ENCODE peak calls at places on chromosomes 5 and 9, in four cellular contexts. H is GM20000, I is Calu3, G is hepatocyte. V is an unnamed sample.

GRCh38 chr5:126446498-126447224 is 23.5 kb downstream of the GRAMD2B start:
- DNase-seq in H (no peak), I (no peak), G (peak; percentile 66), V (no peak)

GRCh38 chr5:79236364-79236969 is 536 bp downstream of the JMY start:
- DNase-seq in H (peak; percentile 66), I (peak; percentile 57), G (peak; percentile 65), V (peak; percentile 45)

GRCh38 chr9:36937951-36938350 is 96.1 kb downstream of the PAX5 start:
- DNase-seq in H (no peak), I (no peak), G (no peak), V (no peak)

GRCh38 chr5:110751902-110752762 is 13.3 kb downstream of the SLC25A46 start:
- DNase-seq in H (peak; percentile 72), I (no peak), G (no peak), V (no peak)

GRCh38 chr5:143837306-143837848 is 25.4 kb downstream of the HMHB1 start:
- DNase-seq in H (no peak), I (no peak), G (peak; percentile 54), V (no peak)

GRCh38 chr5:156819967-156820581 is 30.0 kb upstream of the PPP1R2B start:
- DNase-seq in H (no peak), I (no peak), G (no peak), V (no peak)

GRCh38 chr9:69768101-69768500 is 8.3 kb upstream of the PTAR1 start:
- DNase-seq in H (no peak), I (no peak), G (no peak), V (no peak)

GRCh38 chr5:174945853-174946252 is 221.5 kb downstream of the MSX2 start:
- DNase-seq in H (no peak), I (no peak), G (no peak), V (no peak)

GRCh38 chr9:71904076-71904475 is 6.9 kb downstream of the ABHD17B start:
- DNase-seq in H (no peak), I (no peak), G (no peak), V (no peak)
- TF ChIP-seq CTCF in H (no peak), I (no peak), G (no peak), V (no peak)

GRCh38 chr9:134685784-134686183 is 44.2 kb downstream of the COL5A1 start:
- DNase-seq in H (no peak), I (no peak), G (no peak), V (no peak)
- TF ChIP-seq CTCF in H (no peak), I (no peak), G (no peak), V (no peak)

GRCh38 chr5:115588640-115589039 is 13.6 kb downstream of the TICAM2 start:
- DNase-seq in H (no peak), I (no peak), G (no peak), V (no peak)

GRCh38 chr5:115585265-115585664 is 17.0 kb downstream of the TICAM2 start:
- DNase-seq in H (no peak), I (no peak), G (no peak), V (no peak)

GRCh38 chr5:115584501-115584900 is 17.8 kb downstream of the TICAM2 start:
- DNase-seq in H (no peak), I (no peak), G (no peak), V (no peak)

GRCh38 chr5:115589043-115589442 is 13.2 kb downstream of the TICAM2 start:
- DNase-seq in H (no peak), I (no peak), G (no peak), V (no peak)

DNA sequence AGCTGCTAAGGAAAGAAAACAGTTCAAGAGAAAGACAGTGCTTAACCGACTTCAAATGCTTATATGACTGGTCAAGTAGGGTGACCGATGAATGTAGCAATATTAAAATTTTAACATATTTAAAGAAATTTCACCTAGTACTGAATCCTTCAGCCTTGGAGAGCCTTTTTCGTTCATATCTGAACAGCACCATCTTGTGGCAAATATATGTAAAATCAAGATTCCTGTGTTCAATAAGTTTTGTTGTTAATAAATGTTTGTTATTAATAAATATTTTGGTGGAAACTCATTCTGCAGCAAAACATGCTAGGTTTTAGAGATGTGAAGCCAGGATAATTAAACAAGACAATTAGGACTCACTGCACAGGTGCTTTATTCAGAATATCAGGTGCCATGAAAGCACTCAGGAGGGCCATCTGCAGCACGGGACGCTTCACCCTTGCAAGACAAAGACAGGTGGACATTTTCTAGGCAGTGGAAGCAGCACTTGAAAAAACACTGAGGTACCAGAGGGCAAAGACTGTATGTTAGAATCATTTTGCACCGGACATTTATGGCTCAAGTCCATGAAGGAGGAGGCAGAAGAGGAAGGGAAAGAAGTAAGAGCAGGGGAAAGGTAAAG is 15.6 kb downstream of the TICAM2 start:
- DNase-seq in H (peak; percentile 18), I (no peak), G (peak; percentile 38), V (no peak)
- TF ChIP-seq CTCF in H (no peak), I (peak; percentile 54), G (peak; percentile 73), V (peak; percentile 71)

GRCh38 chr5:24005384-24005783 is 498.0 kb downstream of the PRDM9 start:
- DNase-seq in H (no peak), I (no peak), G (no peak), V (no peak)
- TF ChIP-seq CTCF in H (no peak), I (no peak), G (peak; percentile 44), V (no peak)

DNA sequence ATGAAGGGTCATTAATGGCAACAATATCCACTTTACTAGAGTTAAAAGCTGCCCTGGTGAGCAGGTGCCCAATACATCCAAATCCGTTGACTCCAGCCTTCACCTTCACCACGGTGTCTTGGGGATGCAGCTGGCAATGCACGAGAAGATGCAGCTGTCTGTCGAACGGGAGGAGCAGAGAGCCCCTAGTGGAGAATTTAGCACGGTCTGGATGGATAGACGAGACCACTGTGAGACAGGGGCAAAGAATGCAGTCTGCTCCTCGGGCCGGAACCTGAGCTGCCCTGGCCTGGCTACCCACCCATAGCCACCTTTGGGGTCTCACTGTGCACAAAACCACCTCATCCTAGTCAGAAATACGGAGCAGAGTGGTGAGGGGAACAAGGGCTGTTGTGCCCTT is 35.1 kb downstream of the ADRA1B start:
- DNase-seq in H (no peak), I (no peak), G (no peak), V (no peak)
- TF ChIP-seq CTCF in H (no peak), I (no peak), G (peak; percentile 23), V (no peak)

GRCh38 chr5:37851305-37851704 is 11.5 kb upstream of the GDNF start:
- DNase-seq in H (no peak), I (no peak), G (no peak), V (no peak)
- TF ChIP-seq CTCF in H (no peak), I (no peak), G (no peak), V (no peak)

GRCh38 chr5:129541648-129542251 is 81.7 kb downstream of the ADAMTS19 start:
- DNase-seq in H (no peak), I (peak; percentile 4), G (no peak), V (no peak)
- TF ChIP-seq CTCF in H (no peak), I (peak; percentile 45), G (peak; percentile 14), V (no peak)

DNA sequence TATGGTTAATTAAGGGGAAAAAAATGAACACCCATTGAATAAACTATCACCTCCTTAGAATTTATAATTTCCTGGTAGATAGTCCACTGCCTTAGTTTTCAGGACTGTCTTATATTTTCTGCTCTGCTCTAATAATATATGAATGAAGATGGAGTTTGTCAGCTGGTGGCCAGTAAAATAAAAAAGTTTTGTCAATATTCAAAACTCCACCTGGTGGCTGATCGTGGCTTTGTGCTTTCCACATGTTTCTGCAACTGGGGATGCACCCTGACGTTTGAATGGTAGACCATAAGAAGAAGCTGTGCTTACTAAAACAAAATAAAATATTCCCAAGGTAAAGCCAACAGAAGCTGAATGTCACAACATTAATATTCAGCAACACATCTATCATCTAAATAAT is 286.6 kb upstream of the IZUMO3 start:
- DNase-seq in H (no peak), I (no peak), G (peak; percentile 13), V (no peak)
- TF ChIP-seq CTCF in H (no peak), I (no peak), G (peak; percentile 42), V (no peak)

GRCh38 chr9:127204771-127205470 is 59.7 kb upstream of the GARNL3 start:
- DNase-seq in H (no peak), I (no peak), G (peak; percentile 43), V (no peak)
- TF ChIP-seq CTCF in H (no peak), I (no peak), G (peak; percentile 34), V (no peak)

DNA sequence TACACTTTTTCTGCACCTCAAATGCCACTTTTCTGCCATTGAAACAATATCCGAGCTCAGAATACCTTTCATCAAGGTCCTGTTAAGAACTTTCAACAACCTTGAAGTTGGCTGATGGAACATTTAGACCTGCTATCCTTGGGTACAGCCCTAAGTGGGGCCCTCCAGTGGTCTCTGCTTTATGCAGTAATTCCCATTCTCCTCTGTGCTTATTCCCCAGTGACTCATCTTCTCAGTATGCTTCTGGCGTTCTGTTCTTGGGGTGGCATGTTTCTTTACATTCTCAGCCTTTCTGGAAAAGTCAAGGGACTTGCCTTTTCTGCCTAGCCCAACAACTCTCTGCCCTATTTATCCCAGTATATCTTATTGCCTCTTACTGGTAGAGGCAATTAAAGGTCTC is 7.1 kb downstream of the ANP32B start:
- DNase-seq in H (no peak), I (no peak), G (peak; percentile 55), V (no peak)
- TF ChIP-seq CTCF in H (no peak), I (no peak), G (no peak), V (no peak)